ENCODE peak calls at places on chromosomes 2 and 18, in six cellular contexts. K is cerebellar cortex, F is mesendoderm, S is HCEC 1CT, G is ureter, B is HT-29. W is an unnamed sample.

GRCh38 chr2:62199392-62200125 is 3.6 kb downstream of the B3GNT2 start:
- DNase-seq in B (no peak), K (no peak), G (no peak), F (no peak), S (peak), W (no peak)

GRCh38 chr2:105926960-105927678 is 182.4 kb downstream of the NCK2 start:
- DNase-seq in G (no peak), S (no peak), F (no peak), B (no peak), K (no peak), W (no peak)

GRCh38 chr2:240916571-240917008 is 10.5 kb downstream of the CROCC2 start:
- DNase-seq in G (peak), F (peak), K (no peak), B (peak), S (peak), W (no peak)

GRCh38 chr2:184599054-184599874 is 935 bp downstream of the ZNF804A start:
- DNase-seq in F (peak), S (peak), B (no peak), K (peak), G (no peak), W (no peak)

GRCh38 chr2:53058526-53058925 is 709.1 kb upstream of the CHAC2 start:
- DNase-seq in G (no peak), K (no peak), F (peak), S (no peak), B (no peak), W (no peak)

GRCh38 chr2:31704561-31705212 is 123.9 kb upstream of the SRD5A2 start:
- DNase-seq in S (no peak), G (peak), B (no peak), F (no peak), K (no peak), W (no peak)

GRCh38 chr18:58645398-58645797 is 16.5 kb upstream of the ALPK2 start:
- DNase-seq in F (no peak), G (no peak), K (no peak), B (no peak), S (peak), W (no peak)

GRCh38 chr2:112541315-112542122 is 746 bp upstream of the POLR1B start:
- DNase-seq in K (no peak), S (peak), G (peak), F (peak), B (peak), W (peak)

GRCh38 chr2:32772623-32773221 is 144.9 kb downstream of the TTC27 start:
- DNase-seq in B (peak), S (peak), G (no peak), K (peak), F (peak), W (peak)

GRCh38 chr2:10447300-10448207 is 573 bp downstream of the ODC1 start:
- DNase-seq in K (peak), F (peak), G (no peak), S (peak), B (peak), W (no peak)

GRCh38 chr2:189836644-189837043 is 52.4 kb downstream of the PMS1 start:
- DNase-seq in B (no peak), G (no peak), K (no peak), S (peak), F (peak), W (no peak)

GRCh38 chr18:46167971-46168370 is 63.8 kb downstream of the HAUS1 start:
- DNase-seq in G (peak), F (no peak), S (no peak), B (no peak), K (no peak), W (no peak)

GRCh38 chr2:181164699-181165098 is 184.3 kb downstream of the UBE2E3 start:
- DNase-seq in S (no peak), G (no peak), K (no peak), B (no peak), F (no peak), W (no peak)

GRCh38 chr2:227703961-227704360 is 13.9 kb downstream of the SLC19A3 start:
- DNase-seq in B (no peak), S (peak), F (peak), G (no peak), K (no peak), W (no peak)

GRCh38 chr2:67709835-67710234 is 312.7 kb downstream of the ETAA1 start:
- DNase-seq in S (no peak), F (no peak), G (no peak), K (no peak), B (no peak), W (no peak)

GRCh38 chr2:9212661-9213411 is 6.2 kb downstream of the ASAP2 start:
- DNase-seq in G (peak), B (no peak), S (no peak), K (no peak), F (no peak), W (no peak)

GRCh38 chr2:177114712-177115111 is 97.9 kb upstream of the HNRNPA3 start:
- DNase-seq in G (no peak), S (no peak), B (no peak), K (no peak), F (no peak), W (no peak)

GRCh38 chr2:173137616-173138015 is 62.0 kb downstream of the MAP3K20 start:
- DNase-seq in K (no peak), F (no peak), S (no peak), G (no peak), B (no peak), W (no peak)

GRCh38 chr2:234827096-234827860 is 124.5 kb upstream of the SH3BP4 start:
- DNase-seq in B (peak), F (no peak), G (no peak), K (no peak), S (no peak), W (no peak)

GRCh38 chr2:213679894-213680293 is 395.6 kb downstream of the SPAG16 start:
- DNase-seq in K (no peak), B (no peak), G (no peak), S (no peak), F (no peak), W (no peak)

GRCh38 chr2:100397976-100398375 is 19.5 kb downstream of the CHST10 start:
- DNase-seq in F (no peak), B (no peak), G (no peak), K (no peak), S (no peak), W (no peak)

GRCh38 chr2:64352292-64352691 is 101.7 kb upstream of the LGALSL start:
- DNase-seq in G (no peak), F (no peak), B (peak), K (no peak), S (no peak), W (no peak)

GRCh38 chr2:131154071-131154531 is 49.0 kb downstream of the PLEKHB2 start:
- DNase-seq in F (peak), B (peak), G (no peak), S (peak), K (peak), W (peak)

GRCh38 chr18:9705183-9705864 is 2.8 kb upstream of the RAB31 start:
- DNase-seq in K (no peak), F (no peak), S (peak), B (no peak), G (peak), W (no peak)

GRCh38 chr2:57798346-57798745 is 248.3 kb upstream of the VRK2 start:
- DNase-seq in S (no peak), B (no peak), K (no peak), G (no peak), F (no peak), W (no peak)

GRCh38 chr18:61735564-61736102 is 157.2 kb downstream of the RNF152 start:
- DNase-seq in B (no peak), S (no peak), G (no peak), F (no peak), K (no peak), W (no peak)

GRCh38 chr18:57959278-57959677 is 84.7 kb upstream of the NEDD4L start:
- DNase-seq in S (peak), G (no peak), K (peak), F (peak), B (peak), W (peak)

GRCh38 chr2:1715184-1716012 is 28.9 kb downstream of the PXDN start:
- DNase-seq in S (no peak), B (no peak), G (peak), F (no peak), K (no peak), W (no peak)

GRCh38 chr18:63402246-63403164 is 19.8 kb downstream of the VPS4B start:
- DNase-seq in F (no peak), K (no peak), B (no peak), S (no peak), G (no peak), W (no peak)

GRCh38 chr2:121037480-121037879 is 247.5 kb downstream of the TFCP2L1 start:
- DNase-seq in G (peak), F (no peak), S (no peak), B (no peak), K (no peak), W (no peak)

GRCh38 chr18:63083555-63083954 is 236.0 kb downstream of the BCL2 start:
- DNase-seq in B (no peak), K (no peak), S (peak), G (no peak), F (no peak), W (no peak)

GRCh38 chr2:64525323-64525625 is 1.1 kb downstream of the AFTPH start:
- DNase-seq in K (no peak), G (no peak), S (no peak), F (peak), B (peak), W (no peak)